ENCODE peak calls at places on chromosomes 1 and 21, in ten cellular contexts. O is activated T-cell treated with anti-CD3 and anti-CD28 coated beads for 1 hour; N is stimulated activated CD8-positive, alpha-beta memory T cell treated with anti-CD3 and anti-CD28 coated beads, Interleukin-15, amount 100 ng/mL, for 24 hours; I is lower leg skin; T is pancreas; E is iPS-NIHi11; G is NCI-H526; S is LoVo; C is HT1080; X is activated B cell treated with CpG ODN at 0.5 μM for 24 hours. Q is an unnamed sample.

GRCh38 chr1:33143181-33143580 is 38.7 kb downstream of the TRIM62 start:
- DNase-seq in O (no peak), N (no peak), I (no peak), T (no peak), E (no peak), G (no peak), S (no peak), C (no peak), X (no peak), Q (no peak)

GRCh38 chr1:207565546-207566468 is 69.8 kb downstream of the CR1 start:
- DNase-seq in O (no peak), N (no peak), I (no peak), T (no peak), E (peak), G (peak), S (no peak), C (peak), X (no peak), Q (no peak)

GRCh38 chr1:29575826-29576225 is 339.5 kb downstream of the PTPRU start:
- DNase-seq in O (no peak), N (no peak), I (no peak), T (no peak), E (no peak), G (no peak), S (no peak), C (peak), X (no peak), Q (no peak)

GRCh38 chr21:35697321-35697808 is 363.0 kb downstream of the SETD4 start:
- DNase-seq in O (no peak), N (no peak), I (peak), T (peak), E (no peak), G (no peak), S (no peak), C (peak), X (no peak), Q (no peak)

GRCh38 chr1:111813440-111814304 is 58.0 kb downstream of the DDX20 start:
- DNase-seq in O (no peak), N (no peak), I (no peak), T (no peak), E (no peak), G (peak), S (no peak), C (no peak), X (no peak), Q (no peak)

GRCh38 chr1:228273720-228274451 is 66.0 kb downstream of the OBSCN start:
- DNase-seq in O (no peak), N (no peak), I (no peak), T (peak), E (no peak), G (no peak), S (no peak), C (no peak), X (peak), Q (no peak)

GRCh38 chr1:5709976-5710375 is 282.2 kb downstream of the NPHP4 start:
- DNase-seq in O (no peak), N (no peak), I (no peak), T (no peak), E (no peak), G (no peak), S (no peak), C (no peak), X (no peak), Q (no peak)

GRCh38 chr1:207362962-207363858 is 41.7 kb downstream of the CD55 start:
- DNase-seq in O (no peak), N (no peak), I (no peak), T (no peak), E (no peak), G (no peak), S (no peak), C (peak), X (no peak), Q (no peak)

GRCh38 chr1:219560856-219561255 is 52.0 kb downstream of the ZC3H11B start:
- DNase-seq in O (no peak), N (no peak), I (no peak), T (no peak), E (no peak), G (no peak), S (no peak), C (no peak), X (no peak), Q (no peak)

GRCh38 chr21:25867041-25867440 is 132.3 kb downstream of the GABPA start:
- DNase-seq in O (no peak), N (no peak), I (no peak), T (no peak), E (no peak), G (peak), S (no peak), C (no peak), X (no peak), Q (no peak)

GRCh38 chr1:23370744-23371710 is 1.4 kb upstream of the ZNF436 start:
- DNase-seq in O (no peak), N (no peak), I (no peak), T (peak), E (peak), G (no peak), S (no peak), C (no peak), X (no peak), Q (no peak)